ENCODE peak calls at places on chromosomes 13 and 19, in five cellular contexts. One of them, this sample, is unnamed.

GRCh38 chr13:99385161-99385560 is 78.0 kb upstream of the GPR183 start:
- DNase-seq in neuronal stem cell: no peak
- DNase-seq in uterus: no peak
- DNase-seq in cardiac muscle cell: no peak
- DNase-seq in gastrocnemius medialis: no peak
- DNase-seq in this sample: no peak

GRCh38 chr19:58572818-58573657 is at the start of gene MZF1:
- DNase-seq in cardiac muscle cell: peak; percentile 100
- DNase-seq in neuronal stem cell: peak; percentile 100
- DNase-seq in uterus: peak; percentile 100
- DNase-seq in gastrocnemius medialis: peak; percentile 100
- DNase-seq in this sample: peak; percentile 99

GRCh38 chr13:99224019-99224418 is 23.4 kb downstream of the UBAC2 start:
- DNase-seq in gastrocnemius medialis: no peak
- DNase-seq in uterus: no peak
- DNase-seq in cardiac muscle cell: no peak
- DNase-seq in neuronal stem cell: no peak
- DNase-seq in this sample: no peak

GRCh38 chr13:76882431-76882830 is 3.8 kb downstream of the KCTD12 start:
- DNase-seq in gastrocnemius medialis: peak; percentile 52
- DNase-seq in neuronal stem cell: no peak
- DNase-seq in cardiac muscle cell: peak; percentile 76
- DNase-seq in uterus: no peak
- DNase-seq in this sample: no peak

GRCh38 chr13:24251525-24251924 is 57.9 kb upstream of the C1QTNF9 start:
- DNase-seq in uterus: no peak
- DNase-seq in cardiac muscle cell: no peak
- DNase-seq in gastrocnemius medialis: no peak
- DNase-seq in neuronal stem cell: no peak
- DNase-seq in this sample: no peak

GRCh38 chr19:3836887-3837286 is 32.0 kb downstream of the ZFR2 start:
- DNase-seq in gastrocnemius medialis: no peak
- DNase-seq in neuronal stem cell: no peak
- DNase-seq in cardiac muscle cell: no peak
- DNase-seq in uterus: no peak
- DNase-seq in this sample: no peak

GRCh38 chr19:729564-730381 is 21.0 kb downstream of the PALM start:
- DNase-seq in gastrocnemius medialis: no peak
- DNase-seq in cardiac muscle cell: no peak
- DNase-seq in neuronal stem cell: no peak
- DNase-seq in uterus: no peak
- DNase-seq in this sample: no peak

GRCh38 chr13:80030491-80030890 is 310.4 kb downstream of the SPRY2 start:
- DNase-seq in gastrocnemius medialis: peak; percentile 12
- DNase-seq in neuronal stem cell: no peak
- DNase-seq in cardiac muscle cell: peak; percentile 40
- DNase-seq in uterus: no peak
- DNase-seq in this sample: peak; percentile 30

GRCh38 chr19:56091066-56091490 is 30.0 kb downstream of the ZNF787 start:
- DNase-seq in gastrocnemius medialis: peak; percentile 56
- DNase-seq in cardiac muscle cell: peak; percentile 67
- DNase-seq in neuronal stem cell: no peak
- DNase-seq in uterus: no peak
- DNase-seq in this sample: no peak

GRCh38 chr19:6890421-6890913 is 3.1 kb downstream of the ADGRE1 start:
- DNase-seq in cardiac muscle cell: no peak
- DNase-seq in neuronal stem cell: no peak
- DNase-seq in uterus: no peak
- DNase-seq in gastrocnemius medialis: no peak
- DNase-seq in this sample: no peak
- H3K27me3 ChIP-seq in cardiac muscle cell: no peaks in the 10 kb centered on the region
- H3K27me3 ChIP-seq in neuronal stem cell: no peaks in the 10 kb centered on the region
- H3K27me3 ChIP-seq in uterus: no peaks in the 10 kb centered on the region
- H3K27me3 ChIP-seq in gastrocnemius medialis: no peaks in the 10 kb centered on the region
- H3K27me3 ChIP-seq in this sample: peaks cover 8% of the 10 kb centered on the region

GRCh38 chr13:28140433-28141125 is 2.2 kb downstream of the PAN3 start:
- DNase-seq in gastrocnemius medialis: no peak
- DNase-seq in uterus: no peak
- DNase-seq in neuronal stem cell: no peak
- DNase-seq in cardiac muscle cell: no peak
- DNase-seq in this sample: no peak

GRCh38 chr13:28137556-28137955 is 789 bp upstream of the PAN3 start:
- DNase-seq in cardiac muscle cell: peak; percentile 21
- DNase-seq in neuronal stem cell: no peak
- DNase-seq in gastrocnemius medialis: no peak
- DNase-seq in uterus: no peak
- DNase-seq in this sample: peak; percentile 10

GRCh38 chr13:28138756-28139470 is 568 bp downstream of the PAN3 start:
- DNase-seq in neuronal stem cell: peak; percentile 77
- DNase-seq in gastrocnemius medialis: peak; percentile 61
- DNase-seq in cardiac muscle cell: peak; percentile 97
- DNase-seq in uterus: peak; percentile 84
- DNase-seq in this sample: peak; percentile 92

GRCh38 chr13:28138012-28138755 is at the start of gene PAN3:
- DNase-seq in neuronal stem cell: peak; percentile 85
- DNase-seq in gastrocnemius medialis: peak; percentile 87
- DNase-seq in cardiac muscle cell: peak; percentile 93
- DNase-seq in uterus: peak; percentile 90
- DNase-seq in this sample: peak; percentile 93

GRCh38 chr13:28136916-28137315 is 1.4 kb upstream of the PAN3 start:
- DNase-seq in cardiac muscle cell: no peak
- DNase-seq in uterus: no peak
- DNase-seq in neuronal stem cell: no peak
- DNase-seq in gastrocnemius medialis: no peak
- DNase-seq in this sample: no peak
- H3K4me3 ChIP-seq in cardiac muscle cell: peak overlapping the region; percentile 98
- H3K4me3 ChIP-seq in uterus: peak overlapping the region; percentile 97
- H3K4me3 ChIP-seq in neuronal stem cell: no peak overlapping the region
- H3K4me3 ChIP-seq in gastrocnemius medialis: peak overlapping the region; percentile 99
- H3K4me3 ChIP-seq in this sample: peak overlapping the region; percentile 99

GRCh38 chr13:43730642-43731041 is 56.1 kb downstream of the ENOX1 start:
- DNase-seq in neuronal stem cell: no peak
- DNase-seq in cardiac muscle cell: peak; percentile 33
- DNase-seq in uterus: no peak
- DNase-seq in gastrocnemius medialis: no peak
- DNase-seq in this sample: peak; percentile 23

GRCh38 chr13:43720780-43721397 is 65.9 kb downstream of the ENOX1 start:
- DNase-seq in uterus: no peak
- DNase-seq in neuronal stem cell: no peak
- DNase-seq in cardiac muscle cell: no peak
- DNase-seq in gastrocnemius medialis: no peak
- DNase-seq in this sample: no peak

GRCh38 chr13:43728411-43728810 is 58.4 kb downstream of the ENOX1 start:
- DNase-seq in gastrocnemius medialis: no peak
- DNase-seq in neuronal stem cell: no peak
- DNase-seq in cardiac muscle cell: no peak
- DNase-seq in uterus: no peak
- DNase-seq in this sample: no peak

GRCh38 chr13:43725460-43725859 is 61.3 kb downstream of the ENOX1 start:
- DNase-seq in uterus: no peak
- DNase-seq in gastrocnemius medialis: no peak
- DNase-seq in cardiac muscle cell: no peak
- DNase-seq in neuronal stem cell: no peak
- DNase-seq in this sample: no peak
- H3K27me3 ChIP-seq in uterus: no peaks in the 10 kb centered on the region
- H3K27me3 ChIP-seq in gastrocnemius medialis: no peaks in the 10 kb centered on the region
- H3K27me3 ChIP-seq in cardiac muscle cell: no peaks in the 10 kb centered on the region
- H3K27me3 ChIP-seq in neuronal stem cell: no peaks in the 10 kb centered on the region
- H3K27me3 ChIP-seq in this sample: no peaks in the 10 kb centered on the region

DNA sequence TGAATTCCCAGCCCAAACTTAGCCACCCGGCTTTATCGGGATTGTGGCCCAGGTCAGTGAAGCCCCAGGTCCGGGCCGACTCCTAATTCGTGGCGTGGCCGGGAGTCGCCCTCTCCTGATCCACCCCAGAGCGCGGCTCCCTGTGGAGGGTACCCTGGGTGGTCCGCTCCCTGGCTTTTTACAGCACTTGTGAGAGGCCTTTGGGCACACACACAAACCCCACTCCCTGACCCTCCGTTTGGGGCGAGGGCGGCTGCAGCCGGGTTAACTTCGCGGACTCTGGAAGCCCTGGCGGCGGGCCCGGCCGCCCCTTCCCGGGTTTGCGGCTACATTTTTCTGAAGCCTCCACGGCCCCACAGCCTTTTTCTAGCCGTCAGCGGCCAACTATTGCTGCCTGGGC is 56.5 kb downstream of the ZNF568 start:
- DNase-seq in gastrocnemius medialis: no peak
- DNase-seq in cardiac muscle cell: no peak
- DNase-seq in neuronal stem cell: no peak
- DNase-seq in uterus: no peak
- DNase-seq in this sample: no peak
- H3K4me3 ChIP-seq in gastrocnemius medialis: peak overlapping the region; percentile 82
- H3K4me3 ChIP-seq in cardiac muscle cell: peak overlapping the region; percentile 59
- H3K4me3 ChIP-seq in neuronal stem cell: peak overlapping the region; percentile 82
- H3K4me3 ChIP-seq in uterus: peak overlapping the region; percentile 52
- H3K4me3 ChIP-seq in this sample: peak overlapping the region; percentile 88

GRCh38 chr19:33800012-33800680 is 3.5 kb downstream of the KCTD15 start:
- DNase-seq in uterus: no peak
- DNase-seq in neuronal stem cell: no peak
- DNase-seq in gastrocnemius medialis: no peak
- DNase-seq in cardiac muscle cell: no peak
- DNase-seq in this sample: no peak
- H3K27me3 ChIP-seq in uterus: no peaks in the 10 kb centered on the region
- H3K27me3 ChIP-seq in neuronal stem cell: no peaks in the 10 kb centered on the region
- H3K27me3 ChIP-seq in gastrocnemius medialis: no peaks in the 10 kb centered on the region
- H3K27me3 ChIP-seq in cardiac muscle cell: no peaks in the 10 kb centered on the region
- H3K27me3 ChIP-seq in this sample: no peaks in the 10 kb centered on the region